ENCODE peak calls at places on chromosomes 5 and 9, in four cellular contexts. X, C, J and O are unnamed samples.

GRCh38 chr9:134243778-134244467 is 79.6 kb upstream of the RNU6ATAC start:
- DNase-seq in X (no peak), C (no peak), J (peak), O (peak)

GRCh38 chr5:16713386-16713928 is 96.7 kb upstream of the RETREG1 start:
- DNase-seq in X (no peak), C (no peak), J (peak), O (no peak)

GRCh38 chr5:370959-371810 is 49.7 kb downstream of the AHRR start:
- DNase-seq in X (no peak), C (peak), J (peak), O (no peak)

GRCh38 chr5:108101105-108101504 is 280.8 kb downstream of the FBXL17 start:
- DNase-seq in X (no peak), C (no peak), J (peak), O (no peak)

GRCh38 chr5:371811-372555 is 50.5 kb downstream of the AHRR start:
- DNase-seq in X (no peak), C (peak), J (peak), O (peak)

GRCh38 chr9:18682907-18683306 is 209.0 kb downstream of the ADAMTSL1 start:
- DNase-seq in X (no peak), C (no peak), J (no peak), O (no peak)

GRCh38 chr5:177100714-177101121 is 14.0 kb downstream of the FGFR4 start:
- DNase-seq in X (no peak), C (no peak), J (no peak), O (no peak)

GRCh38 chr9:137464291-137464999 is 5.3 kb upstream of the NSMF start:
- DNase-seq in X (no peak), C (peak), J (no peak), O (no peak)

GRCh38 chr5:1281038-1281882 is 13.6 kb downstream of the TERT start:
- DNase-seq in X (no peak), C (no peak), J (no peak), O (no peak)

GRCh38 chr9:71795097-71795807 is 26.9 kb upstream of the CEMIP2 start:
- DNase-seq in X (no peak), C (no peak), J (no peak), O (peak)

GRCh38 chr5:81534481-81534840 is 140.5 kb upstream of the ACOT12 start:
- DNase-seq in X (no peak), C (no peak), J (peak), O (no peak)

GRCh38 chr5:10563940-10564837 is at the start of gene ANKRD33B:
- DNase-seq in X (no peak), C (peak), J (peak), O (peak)

GRCh38 chr9:110255417-110256141 is 728 bp downstream of the TXN start:
- DNase-seq in X (no peak), C (peak), J (peak), O (peak)

GRCh38 chr5:40475546-40475945 is 204.2 kb upstream of the PTGER4 start:
- DNase-seq in X (no peak), C (no peak), J (peak), O (no peak)

DNA sequence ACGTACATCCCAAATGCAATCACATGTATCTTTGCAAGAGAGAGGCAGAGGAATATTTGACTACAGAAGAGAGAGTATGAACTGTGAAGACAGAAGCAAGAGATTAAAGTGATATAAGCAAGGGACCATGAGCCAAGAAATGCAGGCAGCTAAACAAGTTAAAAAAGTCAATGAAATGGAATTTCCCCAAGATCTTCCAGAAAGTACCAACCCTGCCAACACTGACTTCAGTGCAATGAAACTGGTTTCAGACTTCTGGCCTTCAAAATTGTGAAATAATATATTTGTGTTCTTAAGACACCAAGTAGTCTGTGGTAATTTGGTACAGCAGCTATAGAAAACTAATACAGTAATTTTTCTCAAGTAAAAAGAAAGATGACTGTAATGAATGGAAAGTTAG is 20.9 kb downstream of the FOXI1 start:
- DNase-seq in X (no peak), C (no peak), J (peak), O (no peak)
- H3K4me3 ChIP-seq in X (no peak), C (no peak), J (no peak), O (no peak)

DNA sequence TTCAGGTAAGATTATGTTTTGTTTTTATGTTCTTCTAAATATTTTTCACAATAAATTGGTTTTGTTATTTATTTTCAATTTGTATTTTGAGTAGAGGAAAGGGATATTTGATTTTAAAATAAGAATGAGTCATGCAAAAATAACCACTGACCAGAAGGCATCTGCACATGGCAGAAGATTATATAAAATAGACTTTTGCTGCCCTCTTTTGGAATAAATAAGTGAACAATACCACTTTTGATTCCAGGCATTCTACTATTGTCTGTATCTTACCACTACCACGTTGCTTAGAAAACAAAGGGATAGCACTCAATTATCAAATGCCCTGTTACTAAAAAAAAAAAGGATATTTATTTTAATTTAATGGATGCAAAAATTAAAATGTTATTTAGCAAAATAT is 227.3 kb upstream of the ITGA1 start:
- DNase-seq in X (no peak), C (no peak), J (peak), O (no peak)
- TF ChIP-seq CTCF in X (no peak), C (no peak), J (no peak), O (no peak)

GRCh38 chr5:44388504-44389409 is 463 bp downstream of the FGF10 start:
- DNase-seq in X (no peak), C (peak), J (peak), O (no peak)
- H3K4me3 ChIP-seq in X (peak), C (peak), J (peak), O (no peak)

GRCh38 chr5:138575194-138576015 is at the start of gene HSPA9:
- DNase-seq in X (peak), C (peak), J (peak), O (peak)
- TF ChIP-seq CTCF in X (no peak), C (peak), J (no peak), O (no peak)

GRCh38 chr9:120894404-120895226 is 17.6 kb upstream of the PHF19 start:
- DNase-seq in X (no peak), C (peak), J (no peak), O (no peak)
- H3K4me3 ChIP-seq in X (no peak), C (peak), J (peak), O (no peak)

DNA sequence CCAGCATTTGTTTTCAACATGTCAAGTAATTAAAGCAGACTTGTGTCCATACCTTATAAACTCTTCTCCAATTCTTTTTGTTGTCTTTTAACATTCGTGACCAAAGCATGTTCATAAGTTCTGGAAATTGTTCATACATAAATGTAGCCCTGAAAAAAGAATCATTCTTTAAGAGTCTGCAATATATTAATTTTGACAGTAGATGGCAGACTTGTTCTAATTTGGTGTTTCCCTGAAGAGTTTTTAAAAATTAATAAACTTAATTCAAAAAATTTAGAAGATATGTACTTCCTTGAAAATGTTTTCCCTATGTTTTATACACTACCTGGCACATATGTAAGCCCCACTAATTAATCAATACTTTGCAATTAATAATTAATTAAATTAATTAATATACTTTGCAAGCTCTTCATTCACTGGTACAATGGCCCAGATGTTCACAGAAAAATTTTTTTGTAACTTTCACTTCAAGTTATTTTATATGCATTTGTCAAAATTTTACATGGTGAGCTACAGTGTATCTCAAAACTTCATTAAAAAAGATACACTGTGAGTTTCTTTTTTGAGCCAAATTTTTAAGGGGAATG is 42.2 kb downstream of the CLINT1 start:
- DNase-seq in X (no peak), C (no peak), J (peak), O (peak)
- TF ChIP-seq CTCF in X (no peak), C (peak), J (peak), O (peak)

DNA sequence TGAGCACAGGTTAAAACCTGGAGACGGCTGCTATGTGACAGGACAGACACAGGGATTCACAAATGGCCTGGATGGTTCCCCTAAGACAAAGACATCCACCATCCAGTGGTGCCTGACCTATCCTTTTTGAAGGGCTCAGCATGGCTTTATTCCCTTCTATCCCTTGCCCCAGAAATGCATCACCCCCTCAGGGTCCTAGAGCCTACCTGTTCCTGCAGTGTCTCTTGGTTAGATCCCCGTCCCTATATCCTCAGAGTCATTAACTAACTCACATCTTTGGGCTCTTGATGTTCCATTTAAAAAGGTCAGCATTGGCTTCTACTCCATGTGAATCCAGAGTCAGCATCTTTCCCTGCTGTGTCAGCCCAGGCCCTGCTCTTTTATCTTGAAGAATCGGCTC is 22.0 kb upstream of the PPP2CA start:
- DNase-seq in X (no peak), C (no peak), J (no peak), O (no peak)
- H3K4me3 ChIP-seq in X (no peak), C (no peak), J (no peak), O (no peak)

GRCh38 chr5:178529080-178529479 is 61.1 kb downstream of the COL23A1 start:
- DNase-seq in X (no peak), C (peak), J (peak), O (peak)
- TF ChIP-seq CTCF in X (no peak), C (no peak), J (no peak), O (no peak)

GRCh38 chr5:157934600-157934999 is 75.7 kb upstream of the CLINT1 start:
- DNase-seq in X (no peak), C (no peak), J (no peak), O (no peak)
- H3K4me3 ChIP-seq in X (no peak), C (no peak), J (no peak), O (no peak)